ENCODE peak calls at places on chromosomes 6 and 20, in five cellular contexts. Y, M, R, A and Z are unnamed samples.

GRCh38 chr20:23585808-23586734 is 17.8 kb upstream of the CST9L start:
- DNase-seq in Y (no peak), M (no peak), R (no peak), A (no peak), Z (no peak)

GRCh38 chr6:112357801-112358200 is 10.7 kb downstream of the RFPL4B start:
- DNase-seq in Y (no peak), M (peak), R (no peak), A (no peak), Z (no peak)

GRCh38 chr20:6051505-6051904 is 2.4 kb downstream of the LRRN4 start:
- DNase-seq in Y (no peak), M (peak), R (peak), A (no peak), Z (no peak)

GRCh38 chr6:2971420-2972218 is at the start of gene SERPINB6:
- DNase-seq in Y (peak), M (peak), R (peak), A (peak), Z (peak)

GRCh38 chr20:62396367-62397239 is 9.7 kb downstream of the RPS21 start:
- DNase-seq in Y (no peak), M (no peak), R (no peak), A (no peak), Z (no peak)

GRCh38 chr6:11920566-11920965 is 91.5 kb upstream of the HIVEP1 start:
- DNase-seq in Y (no peak), M (no peak), R (no peak), A (no peak), Z (no peak)

GRCh38 chr6:34457747-34458462 is 8.0 kb upstream of the PACSIN1 start:
- DNase-seq in Y (no peak), M (no peak), R (no peak), A (no peak), Z (no peak)

GRCh38 chr20:48456361-48457184 is 371.2 kb downstream of the PREX1 start:
- DNase-seq in Y (no peak), M (no peak), R (no peak), A (no peak), Z (no peak)

GRCh38 chr6:42935322-42935721 is 6.0 kb downstream of the CNPY3 start:
- DNase-seq in Y (no peak), M (no peak), R (no peak), A (no peak), Z (no peak)

GRCh38 chr6:16477367-16478149 is 239.2 kb downstream of the GMPR start:
- DNase-seq in Y (no peak), M (no peak), R (peak), A (no peak), Z (no peak)

GRCh38 chr6:68026483-68026882 is 608.6 kb upstream of the ADGRB3 start:
- DNase-seq in Y (no peak), M (no peak), R (no peak), A (no peak), Z (no peak)

GRCh38 chr20:43925215-43925614 is 10.6 kb downstream of the TOX2 start:
- DNase-seq in Y (no peak), M (no peak), R (no peak), A (no peak), Z (no peak)

GRCh38 chr6:36353411-36353915 is 16.8 kb upstream of the BNIP5 start:
- DNase-seq in Y (no peak), M (peak), R (no peak), A (no peak), Z (no peak)

GRCh38 chr20:50344232-50345071 is 153.8 kb downstream of the CEBPB start:
- DNase-seq in Y (no peak), M (no peak), R (peak), A (no peak), Z (no peak)

GRCh38 chr20:17566345-17566744 is 3.5 kb upstream of the DSTN start:
- DNase-seq in Y (no peak), M (no peak), R (no peak), A (no peak), Z (no peak)

GRCh38 chr20:49167811-49168507 is 20.2 kb downstream of the STAU1 start:
- DNase-seq in Y (no peak), M (peak), R (peak), A (no peak), Z (no peak)

GRCh38 chr6:161029195-161029809 is 37.7 kb downstream of the MAP3K4 start:
- DNase-seq in Y (no peak), M (peak), R (no peak), A (no peak), Z (no peak)

GRCh38 chr20:4916991-4917881 is 84.1 kb downstream of the SLC23A2 start:
- DNase-seq in Y (no peak), M (peak), R (no peak), A (no peak), Z (no peak)

GRCh38 chr6:39215640-39216158 is 13.6 kb downstream of the KCNK5 start:
- DNase-seq in Y (no peak), M (no peak), R (no peak), A (no peak), Z (no peak)

GRCh38 chr6:45661667-45662066 is 283.9 kb upstream of the SUPT3H start:
- DNase-seq in Y (no peak), M (peak), R (no peak), A (no peak), Z (no peak)

GRCh38 chr6:72616406-72617015 is 5.4 kb upstream of the KCNQ5 start:
- DNase-seq in Y (no peak), M (peak), R (no peak), A (no peak), Z (no peak)

GRCh38 chr20:6081236-6081635 is 27.4 kb upstream of the LRRN4 start:
- DNase-seq in Y (no peak), M (peak), R (no peak), A (no peak), Z (no peak)

GRCh38 chr6:36123270-36124139 is 6.8 kb upstream of the MAPK13 start:
- DNase-seq in Y (peak), M (peak), R (peak), A (peak), Z (peak)

GRCh38 chr6:33206864-33207568 is 1.3 kb upstream of the RING1 start:
- DNase-seq in Y (peak), M (peak), R (no peak), A (no peak), Z (peak)

GRCh38 chr6:29696147-29697129 is 15.5 kb upstream of the ZFP57 start:
- DNase-seq in Y (no peak), M (no peak), R (no peak), A (no peak), Z (no peak)

GRCh38 chr6:41780623-41781301 is at the start of gene PRICKLE4:
- DNase-seq in Y (peak), M (no peak), R (peak), A (no peak), Z (no peak)

GRCh38 chr6:10617008-10617696 is 77.3 kb downstream of the C6orf52 start:
- DNase-seq in Y (peak), M (no peak), R (peak), A (no peak), Z (no peak)

GRCh38 chr6:11536795-11537194 is 754 bp upstream of the TMEM170B start:
- DNase-seq in Y (peak), M (no peak), R (no peak), A (no peak), Z (no peak)

GRCh38 chr6:134131530-134132139 is 79.2 kb upstream of the SLC2A12 start:
- DNase-seq in Y (no peak), M (no peak), R (no peak), A (no peak), Z (no peak)

GRCh38 chr6:112443666-112444065 is 96.5 kb downstream of the RFPL4B start:
- DNase-seq in Y (peak), M (peak), R (no peak), A (no peak), Z (peak)

GRCh38 chr6:111474771-111475170 is 8.2 kb downstream of the REV3L start:
- DNase-seq in Y (no peak), M (no peak), R (no peak), A (no peak), Z (no peak)

GRCh38 chr20:10662661-10663458 is 10.9 kb downstream of the JAG1 start:
- DNase-seq in Y (no peak), M (no peak), R (no peak), A (no peak), Z (no peak)
- H3K27ac ChIP-seq in Y (no peak), M (no peak), R (peak), A (no peak), Z (peak)

GRCh38 chr6:18259675-18260447 is 4.5 kb downstream of the DEK start:
- DNase-seq in Y (no peak), M (peak), R (no peak), A (no peak), Z (no peak)

GRCh38 chr6:18263561-18264337 is 581 bp downstream of the DEK start:
- DNase-seq in Y (peak), M (no peak), R (peak), A (peak), Z (peak)

GRCh38 chr6:18261877-18262276 is 2.5 kb downstream of the DEK start:
- DNase-seq in Y (no peak), M (no peak), R (no peak), A (no peak), Z (no peak)

GRCh38 chr6:18262812-18263560 is 1.3 kb downstream of the DEK start:
- DNase-seq in Y (no peak), M (peak), R (no peak), A (no peak), Z (no peak)

GRCh38 chr6:18260448-18261106 is 3.8 kb downstream of the DEK start:
- DNase-seq in Y (no peak), M (peak), R (peak), A (no peak), Z (peak)
- H3K27ac ChIP-seq in Y (no peak), M (peak), R (peak), A (peak), Z (no peak)

DNA sequence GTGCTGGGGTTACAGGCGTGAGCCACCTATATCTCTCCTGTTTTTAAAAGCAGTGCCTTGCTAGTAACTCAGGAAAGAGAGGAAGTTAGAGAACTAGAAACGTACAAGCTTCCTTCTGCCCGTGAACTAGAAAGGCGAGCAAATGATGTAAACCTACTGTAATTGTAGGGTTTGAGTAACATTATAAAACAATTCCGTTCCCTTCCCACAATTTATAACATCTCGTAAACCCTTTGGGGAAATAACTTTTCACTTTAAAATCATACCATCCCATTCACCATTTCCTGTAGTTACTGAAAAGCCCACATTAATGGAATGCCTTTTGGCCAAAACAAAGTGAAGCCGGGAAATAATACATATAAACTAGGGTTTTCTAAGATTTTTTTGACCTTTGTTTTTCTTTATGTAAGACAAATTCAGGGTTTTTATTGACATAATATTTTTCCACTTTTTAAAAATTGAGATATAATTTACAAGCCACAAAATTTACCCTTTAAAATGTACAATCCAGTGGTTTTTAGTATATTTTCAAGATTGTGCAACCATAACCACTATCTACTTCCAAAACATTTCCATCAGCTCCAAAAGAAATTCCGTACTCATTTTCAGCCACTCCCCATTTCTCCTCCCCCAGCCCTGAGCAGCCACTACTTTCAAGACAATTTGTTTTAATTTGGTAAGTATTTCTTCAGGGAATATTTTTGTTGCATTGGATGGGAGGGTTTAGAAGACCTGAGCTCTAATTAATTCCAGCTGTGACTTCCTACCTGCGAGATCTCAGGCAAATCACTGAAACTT is 175.1 kb upstream of the PDE10A start:
- DNase-seq in Y (no peak), M (no peak), R (no peak), A (no peak), Z (no peak)
- H3K27ac ChIP-seq in Y (no peak), M (no peak), R (no peak), A (no peak), Z (no peak)

DNA sequence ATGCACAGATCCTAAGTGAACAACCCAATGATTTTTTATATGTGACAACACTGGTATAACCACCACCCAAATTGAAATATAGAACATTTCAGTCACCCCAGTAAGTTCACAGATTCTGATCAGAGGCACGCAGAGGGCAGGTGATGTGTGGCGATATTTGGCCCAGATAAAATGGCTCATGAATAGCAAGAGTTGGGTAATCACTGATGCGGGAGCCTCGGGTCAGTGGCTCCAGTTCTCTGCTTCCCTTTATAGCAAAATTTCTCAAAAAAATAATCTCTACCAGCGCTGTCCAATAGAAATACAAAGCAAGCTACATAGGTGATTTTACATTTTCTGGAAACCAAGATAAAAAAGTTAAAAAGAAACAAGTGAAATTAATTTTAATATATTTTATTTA is 14.9 kb downstream of the GHRH start:
- DNase-seq in Y (no peak), M (no peak), R (no peak), A (no peak), Z (no peak)
- H3K27ac ChIP-seq in Y (no peak), M (no peak), R (no peak), A (no peak), Z (no peak)

DNA sequence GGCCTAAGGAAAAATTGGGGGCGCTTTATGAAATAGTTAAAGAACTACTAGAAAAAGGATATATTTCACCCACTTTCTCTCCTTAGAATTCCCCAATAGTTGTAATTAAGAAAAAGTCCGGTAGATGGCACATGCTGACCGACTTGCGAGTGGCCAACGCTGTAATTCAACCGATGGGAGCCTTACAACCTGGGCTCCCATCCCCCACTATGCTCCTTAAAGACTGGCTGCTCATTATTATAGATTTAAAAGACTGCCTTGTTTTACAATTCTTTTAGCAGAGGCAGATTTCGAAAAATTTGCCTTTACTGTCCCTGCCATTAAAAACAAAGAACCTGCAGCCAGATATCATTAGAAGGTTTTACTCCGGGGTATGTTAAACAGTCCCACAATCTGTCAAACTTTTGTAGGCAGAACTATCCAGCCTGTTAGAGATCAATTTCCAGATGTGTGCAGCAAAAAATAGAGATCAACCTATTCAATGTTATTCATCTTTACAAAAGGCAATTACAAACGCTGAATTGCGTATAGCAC is 58.5 kb upstream of the PRSS16 start:
- DNase-seq in Y (no peak), M (peak), R (peak), A (no peak), Z (peak)
- H3K27ac ChIP-seq in Y (peak), M (peak), R (peak), A (no peak), Z (peak)

GRCh38 chr20:37315293-37316110 is 26.0 kb downstream of the MANBAL start:
- DNase-seq in Y (peak), M (peak), R (no peak), A (no peak), Z (peak)
- H3K27ac ChIP-seq in Y (peak), M (peak), R (peak), A (peak), Z (peak)